ENCODE peak calls at places on chromosomes 4 and X, in five cellular contexts. Q is PC-3, P is colonic mucosa, T is tibial nerve, E is lung. A is an unnamed sample.

GRCh38 chrX:41045960-41046567 is 39.2 kb upstream of the USP9X start:
- DNase-seq in Q (no peak), P (peak), T (no peak), E (no peak), A (peak)

GRCh38 chr4:2829933-2830451 is 13.7 kb upstream of the ADD1 start:
- DNase-seq in Q (no peak), P (no peak), T (peak), E (no peak), A (no peak)

GRCh38 chr4:3285558-3286334 is 7.1 kb upstream of the RGS12 start:
- DNase-seq in Q (peak), P (no peak), T (no peak), E (no peak), A (peak)

GRCh38 chr4:86891785-86892638 is at the start of gene C4orf36:
- DNase-seq in Q (peak), P (peak), T (peak), E (peak), A (peak)

GRCh38 chr4:171334549-171334948 is 478.7 kb upstream of the GALNTL6 start:
- DNase-seq in Q (no peak), P (no peak), T (no peak), E (no peak), A (no peak)

GRCh38 chrX:150693782-150694574 is 782 bp downstream of the MTMR1 start:
- DNase-seq in Q (peak), P (peak), T (no peak), E (peak), A (peak)

GRCh38 chr4:69156913-69157312 is 57.6 kb downstream of the UGT2B11 start:
- DNase-seq in Q (peak), P (no peak), T (no peak), E (no peak), A (no peak)

GRCh38 chr4:163755013-163755412 is 260.5 kb downstream of the TMA16 start:
- DNase-seq in Q (peak), P (no peak), T (no peak), E (no peak), A (no peak)

GRCh38 chr4:185811509-185812364 is at the start of gene SORBS2:
- DNase-seq in Q (peak), P (peak), T (no peak), E (peak), A (peak)

GRCh38 chrX:48156014-48156413 is 25.6 kb downstream of the SPACA5B start:
- DNase-seq in Q (no peak), P (no peak), T (no peak), E (no peak), A (peak)

GRCh38 chr4:5635826-5636196 is 72.5 kb downstream of the EVC2 start:
- DNase-seq in Q (peak), P (no peak), T (no peak), E (no peak), A (no peak)

GRCh38 chr4:87589531-87589930 is 18.8 kb upstream of the DSPP start:
- DNase-seq in Q (peak), P (no peak), T (no peak), E (no peak), A (no peak)

GRCh38 chrX:39752820-39753219 is 344.9 kb downstream of the BCOR start:
- DNase-seq in Q (peak), P (peak), T (no peak), E (no peak), A (peak)

GRCh38 chrX:65821721-65822496 is 154.5 kb downstream of the MSN start:
- DNase-seq in Q (no peak), P (peak), T (no peak), E (no peak), A (peak)
- H3K4me3 ChIP-seq in Q (no peak), P (peak), T (no peak), E (no peak), A (peak)

GRCh38 chrX:137548261-137548660 is 17.7 kb upstream of the ZIC3 start:
- DNase-seq in Q (no peak), P (no peak), T (no peak), E (no peak), A (no peak)

GRCh38 chrX:137547291-137547690 is 18.6 kb upstream of the ZIC3 start:
- DNase-seq in Q (no peak), P (no peak), T (no peak), E (no peak), A (no peak)

GRCh38 chrX:137549073-137549472 is 16.9 kb upstream of the ZIC3 start:
- DNase-seq in Q (no peak), P (no peak), T (no peak), E (no peak), A (no peak)

GRCh38 chrX:137549846-137550534 is 15.9 kb upstream of the ZIC3 start:
- DNase-seq in Q (no peak), P (no peak), T (no peak), E (no peak), A (no peak)

GRCh38 chrX:137550561-137551305 is 15.2 kb upstream of the ZIC3 start:
- DNase-seq in Q (no peak), P (no peak), T (no peak), E (no peak), A (no peak)
- H3K4me3 ChIP-seq in Q (no peak), P (no peak), T (no peak), E (no peak), A (no peak)

GRCh38 chr4:168840988-168841681 is 168.9 kb downstream of the CBR4 start:
- DNase-seq in Q (no peak), P (no peak), T (no peak), E (no peak), A (peak)
- H3K4me3 ChIP-seq in Q (no peak), P (no peak), T (no peak), E (no peak), A (no peak)

GRCh38 chr4:41360214-41360910 is 103.6 kb downstream of the UCHL1 start:
- DNase-seq in Q (peak), P (peak), T (peak), E (peak), A (peak)
- H3K4me3 ChIP-seq in Q (peak), P (peak), T (peak), E (peak), A (peak)

DNA sequence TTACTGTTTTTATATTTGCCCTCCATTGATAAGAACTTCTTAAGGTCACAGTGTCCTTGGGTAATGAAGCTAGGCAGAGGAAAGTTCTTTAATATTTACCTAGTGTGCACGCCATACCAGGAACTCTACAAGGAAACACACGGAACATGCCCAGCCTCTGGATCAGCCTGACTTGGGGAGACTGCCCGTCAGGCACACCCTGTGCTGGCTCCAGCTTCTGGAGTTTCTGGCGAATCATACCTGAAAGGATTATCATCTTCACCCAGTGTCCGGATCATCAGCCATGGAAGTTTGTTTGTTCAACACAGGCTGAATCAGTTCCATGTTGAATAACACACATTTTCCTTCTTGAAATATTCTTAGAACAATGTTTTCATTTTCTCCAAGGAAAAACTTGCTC is 176.6 kb downstream of the SHROOM3 start:
- DNase-seq in Q (peak), P (peak), T (no peak), E (no peak), A (no peak)
- H3K4me3 ChIP-seq in Q (no peak), P (no peak), T (no peak), E (no peak), A (no peak)

GRCh38 chr4:122762966-122763716 is 30.6 kb downstream of the BBS12 start:
- DNase-seq in Q (no peak), P (no peak), T (no peak), E (no peak), A (no peak)

GRCh38 chr4:122764071-122764807 is 31.7 kb downstream of the BBS12 start:
- DNase-seq in Q (peak), P (no peak), T (no peak), E (no peak), A (no peak)

GRCh38 chr4:122766353-122766705 is 33.8 kb downstream of the BBS12 start:
- DNase-seq in Q (no peak), P (no peak), T (no peak), E (no peak), A (no peak)

GRCh38 chr4:122765702-122766352 is 33.3 kb downstream of the BBS12 start:
- DNase-seq in Q (peak), P (no peak), T (no peak), E (no peak), A (no peak)

GRCh38 chr4:122764808-122765189 is 32.3 kb downstream of the BBS12 start:
- DNase-seq in Q (peak), P (no peak), T (no peak), E (no peak), A (no peak)
- H3K4me3 ChIP-seq in Q (no peak), P (no peak), T (no peak), E (no peak), A (no peak)

GRCh38 chr4:73847507-73848182 is 5.5 kb upstream of the PF4V1 start:
- DNase-seq in Q (no peak), P (no peak), T (no peak), E (no peak), A (no peak)
- H3K4me3 ChIP-seq in Q (no peak), P (no peak), T (no peak), E (no peak), A (no peak)

GRCh38 chr4:139851639-139852038 is 186.0 kb downstream of the MGST2 start:
- DNase-seq in Q (no peak), P (no peak), T (no peak), E (no peak), A (no peak)

GRCh38 chr4:139848043-139848442 is 182.4 kb downstream of the MGST2 start:
- DNase-seq in Q (no peak), P (no peak), T (no peak), E (no peak), A (no peak)

GRCh38 chr4:139851133-139851532 is 185.5 kb downstream of the MGST2 start:
- DNase-seq in Q (no peak), P (no peak), T (no peak), E (no peak), A (no peak)

GRCh38 chr4:139852612-139853269 is 187.1 kb downstream of the MGST2 start:
- DNase-seq in Q (no peak), P (no peak), T (no peak), E (no peak), A (no peak)

GRCh38 chr4:139849219-139849618 is 183.6 kb downstream of the MGST2 start:
- DNase-seq in Q (no peak), P (no peak), T (no peak), E (no peak), A (no peak)
- H3K4me3 ChIP-seq in Q (no peak), P (no peak), T (no peak), E (no peak), A (no peak)

DNA sequence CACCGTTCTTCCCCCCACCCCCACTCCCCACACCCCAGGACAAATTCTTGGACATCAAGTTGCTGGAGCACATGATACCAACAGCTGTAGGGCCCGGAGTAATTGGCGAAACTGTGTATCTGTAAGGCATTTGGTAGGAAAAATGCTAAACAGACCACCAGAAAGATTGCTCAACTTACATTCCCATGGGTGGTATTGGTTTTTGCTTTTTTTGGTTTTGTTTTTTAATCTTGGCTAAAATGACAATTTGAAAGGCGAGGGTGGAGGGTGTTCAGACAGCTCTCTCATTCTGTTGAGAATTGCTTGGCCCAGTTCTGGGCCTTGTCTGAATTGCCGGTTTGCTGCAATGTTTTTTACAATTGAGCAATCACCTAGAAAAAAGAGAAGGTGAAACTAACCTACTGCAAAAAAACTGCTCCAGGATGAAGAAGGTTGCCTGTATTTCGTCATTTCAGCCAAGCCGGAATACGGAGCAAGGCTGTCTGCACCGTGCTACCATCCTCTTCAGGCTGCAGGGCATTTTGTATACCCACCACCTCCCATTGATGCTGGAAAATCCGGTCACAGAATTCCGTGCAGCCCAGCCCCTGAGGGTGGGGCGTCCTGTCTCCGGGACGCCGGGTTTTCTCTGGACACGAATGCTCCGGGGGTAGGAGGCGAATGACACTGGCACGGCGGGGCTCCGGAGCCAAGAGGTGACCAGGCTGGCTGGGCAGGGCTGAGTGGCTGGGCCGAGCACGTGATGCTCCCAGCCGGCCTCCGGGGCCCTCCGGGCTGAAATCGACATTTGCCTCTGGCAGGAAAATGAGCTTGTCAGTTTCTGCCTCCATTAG is at the start of gene CLCN4:
- DNase-seq in Q (peak), P (peak), T (no peak), E (peak), A (peak)
- H3K4me3 ChIP-seq in Q (peak), P (no peak), T (no peak), E (no peak), A (peak)

A was measured in testis.